ENCODE peak calls at places on chromosome 11, in six cellular contexts. C, G, Y, I, P and L are unnamed samples. For H3K4me1, the result is how much of the 10 kb centered on the place peaks cover.

GRCh38 chr11:37830532-37830931 is 1232.5 kb upstream of the RAG2 start:
- DNase-seq in C (no peak), G (no peak), Y (no peak), I (no peak), P (no peak), L (no peak)

GRCh38 chr11:2777871-2778629 is 78.3 kb upstream of the KCNQ1OT1 start:
- DNase-seq in C (no peak), G (no peak), Y (no peak), I (no peak), P (peak), L (no peak)

GRCh38 chr11:1336836-1337646 is 27.6 kb upstream of the TOLLIP start:
- DNase-seq in C (no peak), G (no peak), Y (no peak), I (peak), P (no peak), L (no peak)

GRCh38 chr11:1531961-1532586 is 40.0 kb downstream of the DUSP8 start:
- DNase-seq in C (no peak), G (no peak), Y (no peak), I (no peak), P (no peak), L (no peak)

GRCh38 chr11:45920531-45921477 is 1.7 kb upstream of the LARGE2 start:
- DNase-seq in C (no peak), G (no peak), Y (no peak), I (no peak), P (no peak), L (no peak)

GRCh38 chr11:44732564-44732963 is 5.8 kb downstream of the TSPAN18 start:
- DNase-seq in C (no peak), G (no peak), Y (no peak), I (no peak), P (no peak), L (no peak)

GRCh38 chr11:39374963-39375698 is 2084.3 kb downstream of the LRRC4C start:
- DNase-seq in C (peak), G (no peak), Y (peak), I (peak), P (no peak), L (peak)

GRCh38 chr11:8025816-8026215 is 38.7 kb downstream of the EIF3F start:
- DNase-seq in C (peak), G (no peak), Y (no peak), I (no peak), P (no peak), L (peak)

GRCh38 chr11:61955416-61956135 is 5.4 kb downstream of the BEST1 start:
- DNase-seq in C (no peak), G (peak), Y (peak), I (peak), P (peak), L (peak)

DNA sequence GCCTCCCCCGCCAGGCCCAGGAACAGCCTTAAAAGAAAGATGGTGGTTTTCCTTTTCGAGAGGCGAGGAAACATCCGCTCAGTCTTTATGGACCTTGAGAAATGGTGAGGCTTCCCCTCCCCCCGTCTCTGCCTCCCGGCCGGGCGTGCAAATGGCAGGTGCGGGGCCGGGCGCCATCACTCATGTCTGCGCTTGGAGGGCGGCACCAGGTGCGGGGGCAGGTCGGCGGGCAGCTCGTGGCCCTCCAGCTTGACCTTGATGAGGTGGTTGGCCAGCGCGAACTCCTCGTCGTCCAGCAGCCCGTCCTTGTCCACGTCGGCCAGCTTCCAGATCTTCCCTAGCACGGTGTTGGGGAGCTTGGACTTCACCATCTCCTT is 9.7 kb upstream of the CDC42BPG start:
- DNase-seq in C (no peak), G (no peak), Y (no peak), I (no peak), P (no peak), L (no peak)
- H3K4me1 ChIP-seq in C (under half), G (under half), Y (under half), I (under half), P (under half), L (half or more)

GRCh38 chr11:17207317-17208256 is at the start of gene PIK3C2A:
- DNase-seq in C (peak), G (peak), Y (peak), I (peak), P (peak), L (peak)
- H3K18ac ChIP-seq in C (peak), G (peak), Y (peak), I (peak), P (peak), L (peak)

GRCh38 chr11:64852804-64853520 is 8.5 kb upstream of the CDC42BPG start:
- DNase-seq in C (no peak), G (no peak), Y (no peak), I (no peak), P (no peak), L (no peak)
- H3K4me1 ChIP-seq in C (under half), G (under half), Y (under half), I (under half), P (under half), L (half or more)

DNA sequence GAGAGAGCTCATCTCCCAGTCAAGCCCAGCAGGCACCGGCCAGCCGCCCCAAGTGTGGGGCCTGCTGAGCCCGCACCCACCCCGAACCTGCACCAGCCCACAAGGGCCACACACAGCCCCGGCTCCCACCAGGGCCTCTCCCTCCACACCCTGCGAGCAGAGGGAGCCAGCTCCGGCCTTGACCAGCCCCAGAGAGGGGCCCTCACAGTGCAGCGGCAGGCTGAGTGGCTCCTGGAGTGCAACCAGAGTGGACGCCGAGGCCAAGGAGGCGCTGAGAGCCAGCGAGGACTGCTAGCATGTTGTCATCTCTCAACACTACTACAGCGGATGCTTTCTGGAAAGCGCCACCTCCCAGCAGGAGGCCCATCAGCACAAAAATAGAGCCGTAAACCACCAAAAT is 10.9 kb downstream of the DEFB108B start:
- DNase-seq in C (no peak), G (no peak), Y (no peak), I (peak), P (peak), L (no peak)
- H3K18ac ChIP-seq in C (no peak), G (no peak), Y (peak), I (no peak), P (peak), L (no peak)

GRCh38 chr11:47391077-47391583 is 12.8 kb upstream of the SPI1 start:
- DNase-seq in C (no peak), G (no peak), Y (no peak), I (no peak), P (peak), L (peak)

GRCh38 chr11:47387944-47388696 is 9.8 kb upstream of the SPI1 start:
- DNase-seq in C (no peak), G (no peak), Y (no peak), I (no peak), P (no peak), L (no peak)

GRCh38 chr11:47388697-47389576 is 10.6 kb upstream of the SPI1 start:
- DNase-seq in C (no peak), G (no peak), Y (no peak), I (no peak), P (no peak), L (no peak)

GRCh38 chr11:47390084-47390760 is 11.9 kb upstream of the SPI1 start:
- DNase-seq in C (no peak), G (no peak), Y (no peak), I (no peak), P (no peak), L (no peak)

GRCh38 chr11:47389577-47390072 is 11.3 kb upstream of the SPI1 start:
- DNase-seq in C (no peak), G (no peak), Y (no peak), I (no peak), P (no peak), L (no peak)
- H3K4me1 ChIP-seq in C (under half), G (under half), Y (under half), I (under half), P (under half), L (under half)

GRCh38 chr11:12799373-12799835 is 125.2 kb downstream of the TEAD1 start:
- DNase-seq in C (no peak), G (no peak), Y (no peak), I (no peak), P (no peak), L (no peak)

GRCh38 chr11:12794556-12795230 is 120.5 kb downstream of the TEAD1 start:
- DNase-seq in C (no peak), G (no peak), Y (no peak), I (peak), P (no peak), L (no peak)

GRCh38 chr11:12798609-12799011 is 124.4 kb downstream of the TEAD1 start:
- DNase-seq in C (no peak), G (no peak), Y (no peak), I (peak), P (no peak), L (no peak)

GRCh38 chr11:12800032-12800671 is 125.9 kb downstream of the TEAD1 start:
- DNase-seq in C (peak), G (no peak), Y (no peak), I (peak), P (no peak), L (peak)

GRCh38 chr11:12797996-12798395 is 123.8 kb downstream of the TEAD1 start:
- DNase-seq in C (no peak), G (no peak), Y (no peak), I (no peak), P (no peak), L (no peak)
- H3K18ac ChIP-seq in C (no peak), G (no peak), Y (no peak), I (no peak), P (no peak), L (no peak)

DNA sequence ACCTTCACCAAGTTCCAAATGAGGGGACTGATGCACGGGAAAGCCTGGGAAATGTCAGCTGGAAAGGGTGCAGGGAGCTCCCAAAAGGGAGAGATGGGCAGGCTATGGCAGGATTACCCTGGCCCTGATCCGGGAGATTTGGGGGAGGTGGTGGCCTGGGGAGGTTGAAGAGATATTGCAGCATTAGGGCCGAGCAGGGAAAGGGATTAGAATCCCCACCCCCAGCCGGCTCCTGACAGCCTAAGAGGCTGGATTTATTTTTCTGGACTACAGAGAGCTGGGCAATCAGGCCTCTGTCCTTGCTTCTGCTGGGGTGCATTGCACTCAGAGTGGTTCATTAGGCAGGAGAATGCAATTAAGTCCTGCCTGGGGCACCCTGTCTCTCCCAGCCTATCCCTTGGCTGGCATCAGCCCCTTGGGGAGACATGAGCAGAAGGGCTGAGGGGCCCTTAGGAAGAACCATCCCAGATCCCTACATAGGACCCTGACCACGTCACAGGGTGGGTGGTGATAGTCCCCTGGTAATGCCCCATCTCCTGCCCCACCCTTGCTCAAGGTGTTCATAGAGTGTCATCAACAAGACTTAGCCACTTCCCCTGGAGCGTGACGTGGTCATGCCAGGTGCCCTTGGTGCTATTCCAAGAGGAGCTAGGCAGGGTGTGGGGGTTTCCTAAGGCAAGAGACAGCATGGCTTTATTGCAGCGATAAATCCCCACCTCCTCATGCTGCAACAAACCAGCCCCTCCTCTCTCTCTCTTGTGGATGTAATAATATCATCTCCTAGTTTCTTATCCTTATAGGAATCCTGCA is 38.3 kb upstream of the KLHL35 start:
- DNase-seq in C (no peak), G (no peak), Y (no peak), I (no peak), P (no peak), L (no peak)
- H3K4me1 ChIP-seq in C (under half), G (under half), Y (under half), I (under half), P (under half), L (under half)

GRCh38 chr11:134664447-134664846 is 252.4 kb upstream of the B3GAT1 start:
- DNase-seq in C (no peak), G (no peak), Y (no peak), I (no peak), P (no peak), L (no peak)
- H3K18ac ChIP-seq in C (no peak), G (no peak), Y (no peak), I (no peak), P (no peak), L (no peak)